ENCODE peak calls at places on chromosomes 3 and 15, in nine cellular contexts. N is H9, H is caudate nucleus, M is neuronal stem cell, R is osteoblast, I is upper lobe of right lung, S is GM23248, P is esophagus squamous epithelium, X is tibial artery. L is an unnamed sample.

GRCh38 chr3:14847613-14848541 is 29.1 kb downstream of the FGD5 start:
- DNase-seq in N (peak; percentile 88), I (peak; percentile 72), X (peak; percentile 76), M (no peak), H (no peak), S (no peak), P (no peak), R (no peak), L (no peak)

GRCh38 chr3:141524988-141525387 is 38.2 kb downstream of the RASA2 start:
- DNase-seq in P (no peak), M (no peak), X (no peak), R (no peak), N (no peak), H (no peak), S (no peak), I (no peak), L (no peak)

GRCh38 chr3:190616627-190617026 is 102.7 kb downstream of the IL1RAP start:
- DNase-seq in R (no peak), H (no peak), S (no peak), M (no peak), I (no peak), P (no peak), N (no peak), X (no peak), L (no peak)

GRCh38 chr15:40336129-40337122 is 4.3 kb downstream of the CCDC9B start:
- DNase-seq in M (no peak), R (peak; percentile 73), S (no peak), X (no peak), H (no peak), P (no peak), N (peak; percentile 70), I (no peak), L (peak; percentile 69)

GRCh38 chr3:69240651-69241578 is 118.5 kb upstream of the LMOD3 start:
- DNase-seq in S (no peak), N (no peak), X (no peak), I (no peak), P (no peak), H (no peak), R (no peak), M (no peak), L (no peak)

GRCh38 chr3:83092521-83093221 is 1331.2 kb upstream of the GBE1 start:
- DNase-seq in R (no peak), S (no peak), H (no peak), I (no peak), N (no peak), P (no peak), X (no peak), M (no peak), L (no peak)

GRCh38 chr15:50126072-50126471 is 7.0 kb upstream of the ATP8B4 start:
- DNase-seq in H (no peak), M (no peak), I (no peak), S (no peak), P (no peak), X (no peak), N (no peak), R (no peak), L (no peak)

GRCh38 chr3:19543212-19543841 is 390.7 kb downstream of the EFHB start:
- DNase-seq in H (no peak), R (no peak), P (no peak), M (peak; percentile 9), X (no peak), N (peak; percentile 49), S (no peak), I (no peak), L (peak; percentile 50)

GRCh38 chr3:152243301-152243711 is 25.4 kb upstream of the MBNL1 start:
- DNase-seq in M (no peak), R (no peak), X (no peak), I (no peak), N (no peak), S (no peak), H (no peak), P (no peak), L (no peak)

GRCh38 chr3:53726654-53727053 is 119.6 kb downstream of the CHDH start:
- DNase-seq in R (no peak), H (no peak), P (no peak), I (no peak), M (no peak), X (no peak), S (no peak), N (no peak), L (peak; percentile 35)

GRCh38 chr3:189981668-189982067 is 139.0 kb downstream of the P3H2 start:
- DNase-seq in R (peak; percentile 89), S (peak; percentile 81), H (no peak), I (no peak), X (no peak), N (no peak), P (no peak), M (no peak), L (no peak)

GRCh38 chr15:38796589-38796988 is 232.0 kb upstream of the RASGRP1 start:
- DNase-seq in P (no peak), I (no peak), R (no peak), X (no peak), M (no peak), S (no peak), H (no peak), N (no peak), L (no peak)

GRCh38 chr3:196941846-196942225 is 492 bp downstream of the NCBP2 start:
- DNase-seq in I (peak; percentile 81), H (peak; percentile 71), N (no peak), S (peak; percentile 86), P (no peak), R (peak; percentile 81), M (no peak), X (peak; percentile 72), L (no peak)

GRCh38 chr3:5188419-5189405 is 1.2 kb downstream of the EDEM1 start:
- DNase-seq in N (peak; percentile 37), R (peak; percentile 78), S (peak; percentile 64), H (peak; percentile 53), I (peak; percentile 79), P (no peak), X (no peak), M (peak; percentile 15), L (no peak)

DNA sequence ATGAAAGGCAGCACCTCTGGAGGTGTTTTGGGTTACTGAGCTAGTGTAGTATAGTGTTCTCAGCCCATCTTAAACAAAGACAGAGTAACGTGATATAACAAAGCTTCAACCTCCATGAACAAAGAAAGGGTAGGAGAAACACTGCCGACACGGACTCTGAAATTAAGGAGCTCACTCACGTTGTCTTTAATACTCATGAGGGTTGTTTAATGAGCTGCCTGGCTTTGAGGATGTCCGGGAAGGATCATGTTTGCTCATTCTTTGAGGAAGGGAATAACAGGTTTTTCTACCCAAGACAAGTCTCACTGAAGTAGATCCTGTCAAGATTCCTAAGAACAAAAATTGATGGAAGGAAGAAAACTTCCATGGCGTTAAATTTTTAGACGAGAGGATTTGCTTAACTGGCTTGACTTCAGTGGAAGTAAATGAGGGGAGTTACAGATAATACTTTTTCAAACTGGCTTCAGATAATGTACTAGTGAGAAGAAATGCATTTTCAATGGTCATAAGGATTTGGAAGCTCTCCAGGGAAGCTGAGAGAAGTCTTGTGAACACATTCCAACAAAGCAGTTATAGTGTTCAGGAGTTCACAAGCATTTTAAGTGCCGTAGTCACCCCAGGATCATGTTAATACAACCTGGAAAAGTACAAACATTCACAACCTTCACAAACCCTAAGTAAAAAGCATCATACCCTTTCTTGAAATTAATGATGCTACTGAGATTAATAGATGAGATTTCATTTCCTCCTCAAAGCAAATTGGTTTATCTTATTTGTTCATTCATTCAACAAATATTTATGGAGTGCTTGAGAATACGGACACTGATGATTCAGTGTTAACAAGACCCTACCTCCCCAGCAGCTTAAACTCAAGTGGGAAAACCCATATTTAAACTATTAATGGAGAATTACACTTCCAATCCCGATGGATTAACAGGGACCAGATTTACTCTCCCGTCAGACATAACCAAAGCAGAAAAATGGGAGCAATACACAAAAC is 101.5 kb downstream of the SHQ1 start:
- DNase-seq in R (no peak), M (no peak), S (no peak), P (no peak), I (no peak), H (no peak), X (no peak), N (no peak), L (no peak)
- H3K27ac ChIP-seq in R (no peak overlapping the region), M (no peak overlapping the region), S (no peak overlapping the region), P (no peak overlapping the region), I (no peak overlapping the region), H (no peak overlapping the region), X (no peak overlapping the region), N (no peak overlapping the region), L (no peak overlapping the region)

GRCh38 chr15:72227720-72228119 is 3.3 kb downstream of the PKM start:
- DNase-seq in N (no peak), M (no peak), H (no peak), I (no peak), P (no peak), S (peak; percentile 45), X (peak; percentile 37), R (no peak), L (no peak)
- H3K27ac ChIP-seq in N (no peak overlapping the region), M (peak overlapping the region; percentile 48), H (no peak overlapping the region), I (peak overlapping the region; percentile 92), P (peak overlapping the region; percentile 99), S (peak overlapping the region; percentile 98), X (peak overlapping the region; percentile 100), R (peak overlapping the region; percentile 98), L (peak overlapping the region; percentile 97)

GRCh38 chr3:33791477-33792166 is 6.8 kb upstream of the PDCD6IP start:
- DNase-seq in I (no peak), S (peak; percentile 34), H (no peak), N (no peak), M (no peak), P (no peak), X (no peak), R (no peak), L (no peak)
- H3K27ac ChIP-seq in I (no peak overlapping the region), S (no peak overlapping the region), H (no peak overlapping the region), N (no peak overlapping the region), M (no peak overlapping the region), P (peak overlapping the region; percentile 33), X (no peak overlapping the region), R (no peak overlapping the region), L (no peak overlapping the region)

GRCh38 chr3:154086286-154086685 is 34.9 kb upstream of the ARHGEF26 start:
- DNase-seq in M (no peak), N (no peak), S (no peak), R (no peak), H (no peak), P (no peak), I (no peak), X (no peak), L (no peak)

GRCh38 chr3:154090116-154090420 is 31.1 kb upstream of the ARHGEF26 start:
- DNase-seq in N (no peak), X (no peak), H (no peak), I (no peak), S (no peak), M (no peak), P (no peak), R (no peak), L (no peak)

GRCh38 chr3:154085799-154086198 is 35.4 kb upstream of the ARHGEF26 start:
- DNase-seq in S (no peak), H (no peak), I (no peak), X (no peak), R (peak; percentile 41), P (no peak), M (no peak), N (no peak), L (no peak)

DNA sequence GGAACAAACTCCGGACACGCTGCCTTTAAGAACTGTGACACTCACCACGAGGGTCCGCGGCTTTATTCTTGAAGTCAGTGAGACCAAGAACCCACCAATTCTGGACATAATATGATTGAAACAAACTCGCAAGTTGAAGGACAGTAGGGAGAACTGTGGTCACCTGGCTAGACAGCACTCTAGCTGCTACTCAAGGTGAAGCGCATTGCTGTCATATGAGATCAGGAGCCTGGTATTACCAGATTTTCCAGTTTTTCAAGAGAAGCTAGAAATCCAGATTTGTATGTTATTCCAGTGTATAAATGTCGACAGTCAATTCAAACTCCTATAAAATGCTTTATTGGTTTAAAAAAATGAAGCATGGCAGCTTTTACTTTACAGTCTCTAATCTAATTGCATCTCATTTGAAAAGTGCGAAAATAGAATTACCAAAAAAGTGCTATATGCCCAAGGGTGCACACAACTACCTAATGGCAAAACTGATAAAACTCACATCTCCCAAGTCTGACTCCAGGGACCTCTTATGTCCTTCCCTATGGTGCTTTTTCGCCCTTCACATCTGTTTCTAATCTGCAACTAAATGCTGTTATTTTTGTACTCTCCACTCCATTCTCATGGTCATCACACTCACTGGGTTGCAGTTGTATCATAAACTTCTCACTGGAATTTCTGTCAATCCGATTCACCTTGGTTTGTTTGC is 31.6 kb upstream of the ARHGEF26 start:
- DNase-seq in P (no peak), X (no peak), H (no peak), N (no peak), S (no peak), I (no peak), M (no peak), R (no peak), L (no peak)
- H3K27ac ChIP-seq in P (no peak overlapping the region), X (no peak overlapping the region), H (no peak overlapping the region), N (no peak overlapping the region), S (no peak overlapping the region), I (no peak overlapping the region), M (no peak overlapping the region), R (no peak overlapping the region), L (no peak overlapping the region)

L was measured in WERI-Rb-1.